ENCODE peak calls at places on chromosomes 6 and 20, in seven cellular contexts. L is K562, O is A549, I is HepG2, B is IMR-90, T is WTC11, H is GM12878. Q is an unnamed sample.

GRCh38 chr6:147724454-147724853 is 216.0 kb downstream of the SAMD5 start:
- DNase-seq in T (peak; percentile 18), L (no peak), I (no peak), B (no peak), O (no peak), H (no peak), Q (no peak)

GRCh38 chr6:144515761-144516160 is 230.6 kb downstream of the UTRN start:
- DNase-seq in O (no peak), I (no peak), T (no peak), H (no peak), L (no peak), B (no peak), Q (no peak)

GRCh38 chr6:42694586-42694985 is 27.8 kb downstream of the PRPH2 start:
- DNase-seq in B (peak; percentile 67), H (no peak), O (no peak), I (no peak), L (no peak), T (no peak), Q (no peak)

GRCh38 chr6:53938810-53939209 is 144.0 kb downstream of the LRRC1 start:
- DNase-seq in T (no peak), H (no peak), L (no peak), B (peak; percentile 64), O (no peak), I (no peak), Q (no peak)

GRCh38 chr20:3080939-3081388 is 3.6 kb downstream of the AVP start:
- DNase-seq in O (no peak), B (peak; percentile 18), H (no peak), I (no peak), L (no peak), T (no peak), Q (no peak)

GRCh38 chr6:27836783-27837635 is 75.2 kb downstream of the OR2B2 start:
- DNase-seq in O (no peak), L (peak; percentile 75), I (peak; percentile 86), H (no peak), B (peak; percentile 87), T (peak; percentile 44), Q (peak; percentile 44)

GRCh38 chr20:36917943-36918342 is 33.6 kb downstream of the SAMHD1 start:
- DNase-seq in B (peak; percentile 49), T (no peak), I (no peak), L (no peak), O (no peak), H (no peak), Q (no peak)

GRCh38 chr6:53615633-53616449 is 49.7 kb downstream of the KLHL31 start:
- DNase-seq in H (no peak), O (peak; percentile 80), T (no peak), L (peak; percentile 35), B (peak; percentile 91), I (peak; percentile 100), Q (no peak)

GRCh38 chr6:117191009-117191408 is 74.3 kb upstream of the VGLL2 start:
- DNase-seq in L (no peak), I (no peak), H (no peak), O (no peak), T (no peak), B (no peak), Q (no peak)

GRCh38 chr20:49970498-49970897 is 12.3 kb upstream of the SNAI1 start:
- DNase-seq in H (no peak), T (no peak), O (no peak), I (no peak), L (no peak), B (no peak), Q (no peak)

GRCh38 chr6:30687659-30688431 is 1.4 kb upstream of the PPP1R18 start:
- DNase-seq in I (no peak), H (no peak), L (no peak), O (no peak), B (peak; percentile 47), T (peak; percentile 46), Q (peak; percentile 47)

GRCh38 chr6:56484669-56485068 is 158.0 kb downstream of the DST start:
- DNase-seq in I (no peak), L (no peak), H (no peak), O (no peak), B (peak; percentile 81), T (no peak), Q (no peak)

GRCh38 chr6:33317418-33317667 is 201 bp downstream of the ZBTB22 start:
- DNase-seq in L (peak; percentile 96), T (peak; percentile 69), H (no peak), I (no peak), O (no peak), B (no peak), Q (peak; percentile 92)

GRCh38 chr20:63164681-63165537 is 51.0 kb downstream of the YTHDF1 start:
- DNase-seq in B (no peak), T (no peak), I (no peak), O (no peak), L (no peak), H (no peak), Q (no peak)

GRCh38 chr20:23234311-23235078 is 116.1 kb upstream of the NXT1 start:
- DNase-seq in I (no peak), B (peak; percentile 55), L (no peak), O (no peak), H (no peak), T (no peak), Q (no peak)

GRCh38 chr20:51412991-51413471 is 129.5 kb downstream of the NFATC2 start:
- DNase-seq in L (no peak), O (no peak), T (no peak), B (no peak), H (no peak), I (peak; percentile 82), Q (peak; percentile 84)

GRCh38 chr20:4689224-4689623 is 32.5 kb upstream of the PRND start:
- DNase-seq in B (no peak), H (no peak), I (no peak), L (no peak), T (no peak), O (no peak), Q (no peak)

GRCh38 chr6:118324081-118324480 is 224.0 kb upstream of the PLN start:
- DNase-seq in H (no peak), T (peak; percentile 15), B (no peak), I (no peak), O (no peak), L (no peak), Q (no peak)

GRCh38 chr6:152716322-152716721 is 18.6 kb downstream of the MYCT1 start:
- DNase-seq in B (no peak), L (no peak), O (no peak), H (no peak), T (no peak), I (no peak), Q (no peak)

GRCh38 chr20:53757472-53757913 is 163.9 kb upstream of the ZNF217 start:
- DNase-seq in O (no peak), B (no peak), L (no peak), H (no peak), T (no peak), I (no peak), Q (no peak)

GRCh38 chr6:3247255-3248146 is 11.2 kb upstream of the PSMG4 start:
- DNase-seq in T (peak; percentile 52), L (peak; percentile 83), B (peak; percentile 97), H (no peak), I (peak; percentile 87), O (peak; percentile 35), Q (peak; percentile 81)

GRCh38 chr6:36760685-36761435 is 63.2 kb downstream of the RAB44 start:
- DNase-seq in O (no peak), I (no peak), B (no peak), T (no peak), H (no peak), L (no peak), Q (no peak)

GRCh38 chr6:24960991-24961475 is 25.3 kb upstream of the RIPOR2 start:
- DNase-seq in I (no peak), B (no peak), H (no peak), L (no peak), T (no peak), O (no peak), Q (no peak)

GRCh38 chr20:39960522-39961420 is 728.3 kb downstream of the MAFB start:
- DNase-seq in L (no peak), I (no peak), T (peak; percentile 32), O (no peak), B (no peak), H (no peak), Q (peak; percentile 43)

GRCh38 chr6:105397987-105398386 is 4.9 kb downstream of the PREP start:
- DNase-seq in B (no peak), I (peak; percentile 63), O (no peak), L (no peak), T (no peak), H (no peak), Q (no peak)

DNA sequence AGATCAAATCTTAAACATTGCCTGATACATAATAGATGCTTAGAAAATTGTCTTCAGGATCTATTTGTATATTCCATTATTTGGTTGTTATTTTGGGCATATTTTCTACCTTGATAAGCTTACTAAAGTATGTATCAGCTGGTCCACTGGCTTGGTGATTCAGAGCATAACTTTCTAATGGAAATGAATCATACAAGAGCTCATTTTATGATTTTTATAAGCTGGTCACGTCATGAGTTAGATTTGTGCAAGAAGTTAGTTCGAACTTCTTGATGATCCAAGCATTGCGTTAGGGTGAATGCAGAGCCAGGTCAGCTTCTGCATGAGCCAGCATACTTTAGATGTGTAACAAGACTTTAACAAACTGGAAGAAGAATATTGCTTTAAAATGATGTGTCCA is 144.5 kb upstream of the FLRT3 start:
- DNase-seq in L (no peak), O (no peak), I (no peak), T (no peak), H (no peak), B (peak; percentile 92), Q (no peak)
- TF ChIP-seq USF2 in L (no peak), O (no peak), I (no peak), T (no peak), H (no peak), B (no peak), Q (no peak)

GRCh38 chr6:150881911-150882481 is 16.5 kb downstream of the MTHFD1L start:
- DNase-seq in B (peak; percentile 100), T (no peak), L (no peak), I (peak; percentile 97), O (peak; percentile 18), H (no peak), Q (peak; percentile 67)
- TF ChIP-seq USF2 in B (no peak), T (no peak), L (no peak), I (no peak), O (no peak), H (no peak), Q (no peak)

GRCh38 chr20:9129756-9130155 is 60.9 kb downstream of the PLCB4 start:
- DNase-seq in I (no peak), H (no peak), B (no peak), T (no peak), O (no peak), L (no peak), Q (no peak)

GRCh38 chr20:9128586-9128985 is 59.7 kb downstream of the PLCB4 start:
- DNase-seq in L (no peak), T (no peak), I (no peak), O (no peak), B (no peak), H (no peak), Q (no peak)

GRCh38 chr20:9131841-9132240 is 63.0 kb downstream of the PLCB4 start:
- DNase-seq in O (no peak), H (no peak), T (no peak), I (no peak), B (no peak), L (no peak), Q (no peak)

GRCh38 chr20:9130407-9130995 is 61.6 kb downstream of the PLCB4 start:
- DNase-seq in T (no peak), H (no peak), I (no peak), L (no peak), O (no peak), B (peak; percentile 44), Q (no peak)

GRCh38 chr20:9126527-9126926 is 57.6 kb downstream of the PLCB4 start:
- DNase-seq in H (no peak), T (no peak), I (no peak), B (no peak), O (no peak), L (no peak), Q (no peak)
- TF ChIP-seq USF2 in H (no peak), T (no peak), I (no peak), B (no peak), O (no peak), L (no peak), Q (no peak)

GRCh38 chr20:45589725-45590124 is 10.6 kb upstream of the WFDC8 start:
- DNase-seq in I (no peak), O (no peak), H (no peak), T (no peak), L (no peak), B (no peak), Q (no peak)
- TF ChIP-seq USF2 in I (no peak), O (no peak), H (no peak), T (no peak), L (no peak), B (no peak), Q (no peak)